ENCODE peak calls at places on chromosomes 6 and 20, in eight cellular contexts. U, K, F, J, A, O, R and B are unnamed samples.

GRCh38 chr6:2157441-2158127 is 87.8 kb downstream of the GMDS start:
- DNase-seq in U (peak), K (no peak), F (no peak), J (no peak), A (no peak), O (no peak), R (no peak), B (peak)

GRCh38 chr6:136226027-136226673 is 24.0 kb downstream of the MTFR2 start:
- DNase-seq in U (peak), K (peak), F (peak), J (no peak), A (peak), O (no peak), R (peak), B (peak)

GRCh38 chr6:109306733-109307132 is 75.5 kb downstream of the CD164 start:
- DNase-seq in U (no peak), K (no peak), F (no peak), J (no peak), A (no peak), O (no peak), R (no peak), B (no peak)

GRCh38 chr6:142929751-142930358 is 15.1 kb downstream of the HIVEP2 start:
- DNase-seq in U (no peak), K (no peak), F (no peak), J (no peak), A (no peak), O (no peak), R (no peak), B (peak)

GRCh38 chr20:44861547-44862006 is 23.9 kb upstream of the YWHAB start:
- DNase-seq in U (no peak), K (no peak), F (no peak), J (no peak), A (no peak), O (no peak), R (no peak), B (peak)

GRCh38 chr20:327946-328563 is 2.7 kb downstream of the SOX12 start:
- DNase-seq in U (no peak), K (no peak), F (no peak), J (no peak), A (no peak), O (no peak), R (no peak), B (peak)

GRCh38 chr20:48718914-48719578 is 108.8 kb downstream of the PREX1 start:
- DNase-seq in U (peak), K (no peak), F (no peak), J (no peak), A (no peak), O (peak), R (no peak), B (no peak)

GRCh38 chr6:12761376-12762115 is 45.0 kb downstream of the PHACTR1 start:
- DNase-seq in U (no peak), K (peak), F (no peak), J (no peak), A (no peak), O (no peak), R (no peak), B (peak)

GRCh38 chr6:139977887-139978332 is 603.5 kb upstream of the CITED2 start:
- DNase-seq in U (no peak), K (no peak), F (no peak), J (no peak), A (no peak), O (no peak), R (no peak), B (peak)

GRCh38 chr6:125101128-125101527 is 52.4 kb upstream of the TPD52L1 start:
- DNase-seq in U (no peak), K (no peak), F (no peak), J (no peak), A (no peak), O (no peak), R (no peak), B (no peak)

GRCh38 chr20:10376271-10377075 is 57.5 kb downstream of the MKKS start:
- DNase-seq in U (no peak), K (no peak), F (no peak), J (no peak), A (no peak), O (no peak), R (no peak), B (peak)

GRCh38 chr20:50858525-50858924 is 63.7 kb downstream of the BCAS4 start:
- DNase-seq in U (no peak), K (no peak), F (no peak), J (no peak), A (no peak), O (no peak), R (no peak), B (no peak)

GRCh38 chr6:154942770-154943169 is 52.3 kb upstream of the TIAM2 start:
- DNase-seq in U (no peak), K (no peak), F (no peak), J (no peak), A (no peak), O (no peak), R (no peak), B (no peak)

GRCh38 chr6:46688117-46688965 is 656 bp downstream of the TDRD6 start:
- DNase-seq in U (no peak), K (no peak), F (no peak), J (no peak), A (no peak), O (no peak), R (no peak), B (no peak)

GRCh38 chr6:2950713-2951112 is 20.7 kb downstream of the SERPINB6 start:
- DNase-seq in U (no peak), K (no peak), F (no peak), J (no peak), A (no peak), O (no peak), R (no peak), B (no peak)

GRCh38 chr6:139903411-139904157 is 529.1 kb upstream of the CITED2 start:
- DNase-seq in U (no peak), K (no peak), F (no peak), J (no peak), A (no peak), O (no peak), R (no peak), B (no peak)

GRCh38 chr6:94733066-94733465 is 844.3 kb upstream of the MANEA start:
- DNase-seq in U (no peak), K (no peak), F (no peak), J (no peak), A (no peak), O (no peak), R (no peak), B (no peak)

GRCh38 chr6:90226257-90226656 is 70.4 kb downstream of the BACH2 start:
- DNase-seq in U (no peak), K (no peak), F (no peak), J (no peak), A (no peak), O (no peak), R (no peak), B (peak)

GRCh38 chr20:3647418-3647817 is 15.8 kb downstream of the GFRA4 start:
- DNase-seq in U (no peak), K (no peak), F (no peak), J (no peak), A (no peak), O (no peak), R (no peak), B (no peak)

GRCh38 chr6:104711371-104711770 is 148.3 kb downstream of the HACE1 start:
- DNase-seq in U (no peak), K (no peak), F (no peak), J (no peak), A (no peak), O (no peak), R (no peak), B (peak)

GRCh38 chr6:160279850-160280249 is 21.2 kb upstream of the SLC22A2 start:
- DNase-seq in U (no peak), K (no peak), F (no peak), J (no peak), A (no peak), O (no peak), R (no peak), B (peak)

GRCh38 chr6:21808045-21808470 is 214.5 kb downstream of the SOX4 start:
- DNase-seq in U (no peak), K (no peak), F (no peak), J (no peak), A (no peak), O (no peak), R (no peak), B (peak)

GRCh38 chr6:84052204-84052882 is 18.8 kb downstream of the MRAP2 start:
- DNase-seq in U (no peak), K (peak), F (no peak), J (no peak), A (peak), O (no peak), R (peak), B (peak)

GRCh38 chr20:24964518-24964838 is 15.4 kb downstream of the CST7 start:
- DNase-seq in U (no peak), K (no peak), F (no peak), J (no peak), A (no peak), O (no peak), R (no peak), B (no peak)

GRCh38 chr20:7859371-7859802 is 80.9 kb downstream of the HAO1 start:
- DNase-seq in U (no peak), K (no peak), F (no peak), J (no peak), A (no peak), O (no peak), R (no peak), B (peak)

GRCh38 chr6:47446974-47447373 is 30.6 kb upstream of the CD2AP start:
- DNase-seq in U (no peak), K (no peak), F (no peak), J (no peak), A (no peak), O (no peak), R (no peak), B (no peak)

GRCh38 chr20:62244644-62245108 is 6.4 kb downstream of the OSBPL2 start:
- DNase-seq in U (no peak), K (no peak), F (no peak), J (no peak), A (no peak), O (no peak), R (no peak), B (no peak)